ENCODE peak calls at places on chromosomes 13 and 19, in six cellular contexts. C is activated CD4-positive, alpha-beta T cell treated with anti-CD3 and anti-CD28 coated beads, Interleukin-2, amount 50 U/mL, for 48 hours; I is tibial nerve; U is effector memory CD8-positive, alpha-beta T cell; B is choroid plexus epithelial cell; X is NCI-H1105. L is an unnamed sample.

GRCh38 chr13:77859450-77859849 is 59.2 kb downstream of the EDNRB start:
- DNase-seq in B (peak; percentile 47), X (no peak), I (no peak), U (no peak), C (no peak), L (no peak)

GRCh38 chr13:97346561-97347254 is 87.3 kb upstream of the RAP2A start:
- DNase-seq in I (no peak), C (no peak), X (no peak), U (no peak), B (no peak), L (no peak)

GRCh38 chr19:15828121-15828620 is 12.7 kb upstream of the OR10H1 start:
- DNase-seq in B (no peak), I (no peak), C (no peak), X (no peak), U (no peak), L (no peak)

GRCh38 chr13:49749852-49750251 is 42.6 kb downstream of the KPNA3 start:
- DNase-seq in C (no peak), B (peak; percentile 21), X (no peak), I (no peak), U (no peak), L (no peak)

GRCh38 chr19:38394488-38394887 is 6.0 kb downstream of the SPRED3 start:
- DNase-seq in C (peak; percentile 88), X (peak; percentile 78), I (no peak), U (peak; percentile 41), B (peak; percentile 57), L (peak; percentile 86)

GRCh38 chr13:113951246-113951999 is 22.5 kb downstream of the C13orf46 start:
- DNase-seq in I (peak; percentile 85), X (no peak), U (peak; percentile 16), B (peak; percentile 83), C (peak; percentile 75), L (peak; percentile 81)

GRCh38 chr19:1747285-1748114 is 5.8 kb upstream of the ONECUT3 start:
- DNase-seq in U (no peak), C (peak; percentile 53), B (peak; percentile 73), X (no peak), I (no peak), L (peak; percentile 68)

GRCh38 chr19:44741258-44741731 is 7.2 kb upstream of the BCL3 start:
- DNase-seq in C (no peak), X (no peak), U (no peak), I (no peak), B (no peak), L (no peak)